ENCODE peak calls at places on chromosome 11, in eight cellular contexts. A, P, C, T, V, D, I and S are unnamed samples.

GRCh38 chr11:12724301-12725046 is 50.3 kb downstream of the TEAD1 start:
- DNase-seq in P (peak; percentile 91), V (peak; percentile 75), C (peak; percentile 93), T (peak; percentile 92), I (peak; percentile 71), A (peak; percentile 73), D (peak; percentile 81), S (peak; percentile 66)

GRCh38 chr11:11845066-11845465 is 3.3 kb downstream of the USP47 start:
- DNase-seq in C (no peak), D (no peak), P (no peak), A (no peak), I (no peak), V (no peak), T (peak; percentile 57), S (no peak)

GRCh38 chr11:18699848-18700261 is 1.3 kb downstream of the TMEM86A start:
- DNase-seq in C (peak; percentile 70), A (no peak), I (peak; percentile 44), D (no peak), P (no peak), T (no peak), V (no peak), S (peak; percentile 39)

GRCh38 chr11:105719073-105719846 is 109.4 kb downstream of the GRIA4 start:
- DNase-seq in C (no peak), P (no peak), A (peak; percentile 10), T (no peak), I (no peak), D (no peak), V (no peak), S (no peak)

GRCh38 chr11:14364322-14364721 is 5.3 kb upstream of the RRAS2 start:
- DNase-seq in A (no peak), P (no peak), T (no peak), D (no peak), C (no peak), V (no peak), I (no peak), S (no peak)

GRCh38 chr11:12274056-12274455 is 103.3 kb upstream of the PARVA start:
- DNase-seq in I (peak; percentile 10), V (no peak), A (no peak), T (no peak), D (peak; percentile 9), C (no peak), P (no peak), S (no peak)

GRCh38 chr11:128920651-128921050 is 22.0 kb downstream of the TP53AIP1 start:
- DNase-seq in I (no peak), A (no peak), P (no peak), D (no peak), V (no peak), T (no peak), C (no peak), S (no peak)

GRCh38 chr11:19985106-19985505 is 175.2 kb downstream of the DBX1 start:
- DNase-seq in A (no peak), D (no peak), V (no peak), T (no peak), I (no peak), P (no peak), C (no peak), S (no peak)

GRCh38 chr11:59158206-59159068 is 13.5 kb upstream of the DTX4 start:
- DNase-seq in P (peak; percentile 58), A (peak; percentile 72), C (no peak), I (peak; percentile 65), V (peak; percentile 58), D (peak; percentile 66), T (peak; percentile 77), S (peak; percentile 77)

GRCh38 chr11:69178819-69179482 is 23.2 kb downstream of the SMIM38 start:
- DNase-seq in D (no peak), I (no peak), T (no peak), P (no peak), A (no peak), V (peak; percentile 50), C (no peak), S (no peak)

GRCh38 chr11:72570893-72571741 is 103.1 kb downstream of the PDE2A start:
- DNase-seq in A (no peak), T (no peak), C (no peak), D (no peak), I (no peak), P (no peak), V (peak; percentile 25), S (no peak)

GRCh38 chr11:59008942-59009341 is 69.7 kb downstream of the GLYATL1 start:
- DNase-seq in P (no peak), C (no peak), I (no peak), V (peak; percentile 38), T (no peak), A (no peak), D (no peak), S (no peak)

GRCh38 chr11:111376453-111376871 is 2.6 kb downstream of the POU2AF1 start:
- DNase-seq in C (no peak), A (no peak), D (no peak), T (no peak), P (no peak), V (no peak), I (no peak), S (no peak)

GRCh38 chr11:70141490-70142014 is 61.5 kb upstream of the FADD start:
- DNase-seq in V (no peak), T (no peak), D (no peak), C (no peak), I (no peak), A (no peak), P (no peak), S (no peak)

GRCh38 chr11:24575392-24575791 is 78.5 kb downstream of the LUZP2 start:
- DNase-seq in C (no peak), P (no peak), V (no peak), D (no peak), T (no peak), A (no peak), I (no peak), S (no peak)

GRCh38 chr11:126561327-126561893 is 205.9 kb downstream of the ST3GAL4 start:
- DNase-seq in D (no peak), T (peak; percentile 54), C (peak; percentile 30), V (no peak), I (no peak), P (no peak), A (no peak), S (peak; percentile 26)
- TF ChIP-seq EP300 in D (no peak), T (no peak), C (no peak), V (no peak), I (no peak), P (no peak), A (no peak), S (no peak)

GRCh38 chr11:64751136-64751535 is 7.2 kb upstream of the RASGRP2 start:
- DNase-seq in I (no peak), C (no peak), P (no peak), A (no peak), V (no peak), D (no peak), T (no peak), S (no peak)

GRCh38 chr11:64751580-64751979 is 7.6 kb upstream of the RASGRP2 start:
- DNase-seq in A (no peak), I (no peak), T (no peak), V (no peak), D (no peak), P (no peak), C (no peak), S (no peak)

GRCh38 chr11:64753380-64754123 is 6.2 kb downstream of the PYGM start:
- DNase-seq in P (no peak), V (no peak), C (no peak), T (peak; percentile 42), A (no peak), D (no peak), I (no peak), S (no peak)

GRCh38 chr11:64753019-64753379 is 6.8 kb downstream of the PYGM start:
- DNase-seq in P (no peak), D (no peak), C (no peak), T (no peak), A (no peak), I (no peak), V (no peak), S (no peak)

DNA sequence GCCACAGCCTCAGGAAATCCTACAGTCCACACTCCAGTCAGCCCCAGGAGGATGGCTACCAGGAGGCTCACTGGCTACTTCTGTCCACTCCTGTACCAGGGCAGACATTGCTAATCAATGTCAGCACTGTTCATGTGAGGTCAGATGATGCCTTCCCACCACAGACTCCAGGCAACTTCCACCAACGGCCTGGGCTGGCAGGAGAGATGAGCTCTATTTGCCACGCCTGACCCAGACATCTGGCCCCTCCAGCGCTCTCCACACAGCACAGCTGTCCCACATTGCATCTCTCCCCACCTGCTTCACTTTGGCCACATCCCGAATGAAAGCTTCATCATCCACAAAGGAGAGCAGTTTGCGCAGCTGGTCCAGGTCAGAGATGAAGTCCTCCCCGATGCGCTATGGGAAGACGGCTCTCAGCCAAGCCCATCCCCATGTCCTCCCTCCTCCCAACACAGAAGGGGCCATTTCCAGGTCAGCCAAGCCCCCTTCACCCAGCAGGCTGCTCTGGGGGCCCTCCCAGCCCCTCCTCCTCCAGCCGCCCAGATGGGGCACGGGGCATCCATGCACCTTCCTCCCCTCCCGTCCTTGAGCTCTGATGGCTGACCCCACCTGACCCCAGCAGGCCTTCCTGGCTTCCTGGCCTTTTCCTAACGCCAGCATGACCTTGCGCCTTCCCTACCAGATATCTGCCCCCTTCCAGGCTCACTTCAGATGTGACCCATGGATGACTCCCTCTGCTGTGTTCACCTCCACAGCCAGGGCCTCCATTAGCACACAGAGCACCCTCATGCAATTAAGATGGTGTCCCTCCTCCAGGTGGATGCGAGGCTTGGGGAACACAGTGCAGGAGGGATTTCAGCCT is 7.4 kb downstream of the PYGM start:
- DNase-seq in D (peak; percentile 40), C (no peak), A (no peak), V (no peak), I (no peak), T (no peak), P (no peak), S (no peak)
- TF ChIP-seq EP300 in D (no peak), C (no peak), A (no peak), V (no peak), I (no peak), T (no peak), P (no peak), S (no peak)

GRCh38 chr11:114099392-114100178 is 40.1 kb downstream of the ZBTB16 start:
- DNase-seq in A (no peak), C (no peak), P (no peak), D (no peak), I (no peak), V (no peak), T (no peak), S (no peak)
- TF ChIP-seq EP300 in A (no peak), C (no peak), P (no peak), D (no peak), I (no peak), V (no peak), T (no peak), S (peak; percentile 11)

GRCh38 chr11:95241673-95242072 is 10.7 kb upstream of the SESN3 start:
- DNase-seq in D (no peak), V (no peak), P (no peak), C (no peak), A (no peak), I (no peak), T (no peak), S (no peak)
- TF ChIP-seq EP300 in D (no peak), V (no peak), P (no peak), C (no peak), A (no peak), I (no peak), T (no peak), S (no peak)